ENCODE peak calls at places on chromosomes 7 and 10, in seven cellular contexts. F is Peyer's patch, A is spleen, X is right atrium auricular region, B is AG10803, U is hepatocyte, C is HepG2. H is an unnamed sample.
A peak's percentile ranks its signal among the peaks of the same experiment; 100 is the strongest.

GRCh38 chr7:88801046-88801445 is 5.5 kb upstream of the TEX47 start:
- DNase-seq in X (no peak), B (no peak), A (no peak), F (no peak), U (no peak), C (no peak), H (no peak)

GRCh38 chr7:519974-520458 is 370 bp upstream of the PDGFA start:
- DNase-seq in F (no peak), B (peak; percentile 66), U (peak; percentile 83), C (no peak), A (no peak), X (no peak), H (peak; percentile 60)

GRCh38 chr10:60389413-60390009 is at the start of gene ANK3:
- DNase-seq in C (no peak), F (no peak), X (no peak), A (no peak), U (no peak), B (no peak), H (no peak)

GRCh38 chr7:135238112-135238744 is 4.6 kb downstream of the STRA8 start:
- DNase-seq in B (no peak), X (no peak), A (no peak), F (no peak), C (no peak), U (no peak), H (no peak)

GRCh38 chr10:131762789-131763696 is 137.8 kb upstream of the PPP2R2D start:
- DNase-seq in X (no peak), C (no peak), U (no peak), A (no peak), F (no peak), B (no peak), H (no peak)

GRCh38 chr7:24870766-24871165 is 109.2 kb downstream of the OSBPL3 start:
- DNase-seq in C (no peak), F (no peak), X (no peak), U (no peak), A (no peak), B (no peak), H (no peak)

GRCh38 chr10:121185816-121186215 is 334.7 kb downstream of the WDR11 start:
- DNase-seq in A (no peak), F (no peak), U (no peak), C (no peak), X (no peak), B (no peak), H (no peak)

GRCh38 chr10:97016728-97017473 is 168.9 kb downstream of the SLIT1 start:
- DNase-seq in C (no peak), U (no peak), B (no peak), A (no peak), F (no peak), X (no peak), H (no peak)

GRCh38 chr10:95196053-95196452 is 2.0 kb downstream of the ACSM6 start:
- DNase-seq in A (no peak), X (no peak), B (peak; percentile 31), F (no peak), U (no peak), C (no peak), H (no peak)

GRCh38 chr7:95055295-95055694 is 147.9 kb downstream of the PPP1R9A start:
- DNase-seq in B (no peak), F (no peak), C (no peak), X (no peak), A (no peak), U (no peak), H (no peak)

GRCh38 chr7:151008511-151009323 is 15.6 kb downstream of the ATG9B start:
- DNase-seq in B (peak; percentile 24), C (peak; percentile 47), X (peak; percentile 73), F (peak; percentile 85), A (peak; percentile 96), U (peak; percentile 64), H (no peak)

GRCh38 chr10:127690176-127690575 is 46.8 kb upstream of the FOXI2 start:
- DNase-seq in B (no peak), F (no peak), U (no peak), X (no peak), A (no peak), C (no peak), H (no peak)

GRCh38 chr10:88473989-88474883 is 108.9 kb downstream of the RNLS start:
- DNase-seq in B (no peak), A (no peak), U (no peak), X (no peak), C (no peak), F (peak; percentile 48), H (no peak)

GRCh38 chr10:131759347-131759746 is 141.5 kb upstream of the PPP2R2D start:
- DNase-seq in F (no peak), U (no peak), A (no peak), C (no peak), B (no peak), X (no peak), H (no peak)

GRCh38 chr10:490891-491571 is 198.4 kb downstream of the DIP2C start:
- DNase-seq in U (peak; percentile 23), F (peak; percentile 46), X (peak; percentile 76), C (no peak), A (peak; percentile 63), B (peak; percentile 90), H (no peak)

GRCh38 chr10:128641998-128642397 is 515.8 kb upstream of the MKI67 start:
- DNase-seq in B (no peak), A (no peak), F (no peak), C (no peak), U (no peak), X (no peak), H (no peak)

GRCh38 chr7:151740180-151740845 is 136.6 kb downstream of the PRKAG2 start:
- DNase-seq in U (no peak), B (no peak), A (no peak), F (no peak), X (no peak), C (no peak), H (no peak)

GRCh38 chr7:139708541-139708940 is 69.3 kb downstream of the HIPK2 start:
- DNase-seq in B (no peak), X (no peak), F (peak; percentile 57), A (no peak), C (no peak), U (no peak), H (no peak)

GRCh38 chr10:966466-967235 is 21.6 kb upstream of the GTPBP4 start:
- DNase-seq in C (no peak), F (peak; percentile 24), U (no peak), X (no peak), B (no peak), A (no peak), H (no peak)

GRCh38 chr7:14714161-14714728 is 188.3 kb downstream of the DGKB start:
- DNase-seq in C (no peak), A (no peak), B (no peak), U (no peak), X (no peak), F (no peak), H (no peak)

GRCh38 chr10:88783734-88784133 is 18.8 kb upstream of the LIPM start:
- DNase-seq in C (no peak), X (no peak), U (no peak), F (no peak), B (peak; percentile 29), A (no peak), H (peak; percentile 45)

GRCh38 chr10:18229839-18230238 is 89.6 kb downstream of the CACNB2 start:
- DNase-seq in B (peak; percentile 54), A (no peak), C (no peak), F (no peak), X (no peak), U (no peak), H (no peak)

GRCh38 chr10:18230794-18231193 is 90.6 kb downstream of the CACNB2 start:
- DNase-seq in A (no peak), C (no peak), B (peak; percentile 42), F (no peak), X (no peak), U (no peak), H (no peak)

GRCh38 chr10:18231480-18231879 is 91.3 kb downstream of the CACNB2 start:
- DNase-seq in X (no peak), C (no peak), B (no peak), F (no peak), A (no peak), U (no peak), H (no peak)

GRCh38 chr10:18235477-18235876 is 95.3 kb downstream of the CACNB2 start:
- DNase-seq in C (no peak), A (no peak), B (no peak), U (no peak), X (no peak), F (no peak), H (no peak)

GRCh38 chr10:18233775-18234174 is 93.6 kb downstream of the CACNB2 start:
- DNase-seq in X (no peak), C (no peak), B (no peak), A (no peak), F (no peak), U (peak; percentile 19), H (no peak)
- TF ChIP-seq CTCF in X (peak; percentile 20), C (peak; percentile 27), B (no peak), A (no peak), F (no peak), U (no peak), H (peak; percentile 11)

GRCh38 chr10:35422236-35422635 is 85.9 kb downstream of the CCNY start:
- DNase-seq in B (no peak), X (no peak), A (no peak), U (no peak), C (peak; percentile 31), F (no peak), H (no peak)

GRCh38 chr10:35423505-35424306 is 87.4 kb downstream of the CCNY start:
- DNase-seq in X (no peak), B (peak; percentile 57), U (no peak), F (no peak), C (no peak), A (no peak), H (peak; percentile 79)

GRCh38 chr10:35420044-35420443 is 83.7 kb downstream of the CCNY start:
- DNase-seq in U (no peak), C (no peak), X (no peak), B (no peak), F (no peak), A (no peak), H (no peak)

GRCh38 chr10:35420827-35421552 is 84.7 kb downstream of the CCNY start:
- DNase-seq in B (no peak), U (no peak), X (no peak), C (no peak), F (no peak), A (no peak), H (no peak)

GRCh38 chr10:35421553-35422178 is 85.4 kb downstream of the CCNY start:
- DNase-seq in C (peak; percentile 54), U (peak; percentile 56), F (no peak), X (no peak), A (no peak), B (peak; percentile 89), H (peak; percentile 88)
- H3K4me3 ChIP-seq in C (no peak overlapping the region), U (no peak overlapping the region), F (no peak overlapping the region), X (no peak overlapping the region), A (no peak overlapping the region), B (peak overlapping the region; percentile 35), H (no peak overlapping the region)

DNA sequence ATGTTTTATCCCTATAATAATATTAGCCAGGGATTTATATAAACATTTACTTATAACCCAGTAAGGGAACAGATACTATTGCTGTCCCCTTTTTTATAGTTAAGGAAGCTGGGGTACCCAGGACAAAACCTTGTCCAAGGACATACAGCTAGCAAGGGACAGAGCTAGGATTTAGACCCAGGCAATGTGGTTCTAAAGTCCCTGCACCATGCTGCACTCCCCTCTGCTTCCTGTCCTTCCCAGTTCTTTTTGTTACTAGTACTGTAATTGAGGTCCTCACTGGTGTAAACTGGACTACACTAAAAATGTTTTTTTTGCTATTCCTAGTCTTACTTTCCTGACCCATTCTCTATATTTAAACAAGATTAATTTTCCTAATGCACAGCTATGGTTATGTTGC is 16.6 kb downstream of the KLHDC10 start:
- DNase-seq in C (no peak), B (no peak), U (no peak), A (no peak), F (no peak), X (no peak), H (no peak)
- TF ChIP-seq CTCF in C (no peak), B (no peak), U (no peak), A (no peak), F (no peak), X (no peak), H (no peak)

GRCh38 chr7:143345428-143345900 is 17.0 kb downstream of the FAM131B start:
- DNase-seq in U (peak; percentile 82), F (peak; percentile 87), A (peak; percentile 90), C (no peak), X (no peak), B (no peak), H (peak; percentile 28)
- H3K4me3 ChIP-seq in U (no peak overlapping the region), F (no peak overlapping the region), A (peak overlapping the region; percentile 29), C (no peak overlapping the region), X (no peak overlapping the region), B (no peak overlapping the region), H (peak overlapping the region; percentile 6)

H was measured in astrocyte of the spinal cord.